ENCODE peak calls at places on chromosome 16, in nine cellular contexts. L is H9, W is PC-3, O is HCT116, T is neural progenitor cell, S is fibroblast of lung, R is astrocyte, J is mammary epithelial cell, A is MM.1S. V is an unnamed sample.

GRCh38 chr16:21656795-21657768 is 4.7 kb upstream of the IGSF6 start:
- DNase-seq in L (no peak), R (peak), S (peak), W (peak), T (peak), A (peak), O (peak), J (peak), V (peak)

GRCh38 chr16:58236231-58236690 is 38.4 kb upstream of the CSNK2A2 start:
- DNase-seq in W (peak), O (peak), A (peak), J (peak), L (peak), S (peak), R (peak), T (peak), V (peak)

GRCh38 chr16:81237282-81237681 is 1.2 kb upstream of the BCO1 start:
- DNase-seq in J (peak), S (peak), L (no peak), O (no peak), W (peak), R (peak), T (no peak), A (no peak), V (no peak)

GRCh38 chr16:81293909-81294802 is 20.6 kb upstream of the GAN start:
- DNase-seq in O (no peak), T (no peak), W (peak), L (no peak), J (peak), S (peak), A (no peak), R (peak), V (peak)

GRCh38 chr16:16004314-16004749 is 54.9 kb downstream of the ABCC1 start:
- DNase-seq in W (peak), L (no peak), S (peak), O (no peak), J (no peak), A (no peak), R (peak), T (no peak), V (peak)

GRCh38 chr16:71937868-71938510 is 42.7 kb downstream of the IST1 start:
- DNase-seq in A (no peak), L (peak), J (no peak), S (no peak), O (no peak), T (no peak), W (no peak), R (no peak), V (no peak)

GRCh38 chr16:58732545-58733247 is 1.4 kb downstream of the GOT2 start:
- DNase-seq in T (no peak), S (peak), L (no peak), J (peak), O (no peak), W (peak), A (no peak), R (peak), V (no peak)

GRCh38 chr16:57858635-57859034 is 56.3 kb upstream of the KIFC3 start:
- DNase-seq in O (no peak), J (no peak), A (no peak), R (no peak), S (no peak), W (no peak), T (no peak), L (no peak), V (no peak)

GRCh38 chr16:51538707-51539604 is 387.9 kb upstream of the SALL1 start:
- DNase-seq in J (peak), L (no peak), T (peak), A (no peak), R (peak), O (no peak), S (peak), W (peak), V (no peak)

GRCh38 chr16:58638148-58639036 is 8.8 kb upstream of the CNOT1 start:
- DNase-seq in A (no peak), J (peak), O (peak), S (peak), W (peak), R (peak), L (peak), T (peak), V (peak)

GRCh38 chr16:84069540-84069939 is 26.9 kb upstream of the SLC38A8 start:
- DNase-seq in A (peak), J (no peak), W (no peak), L (no peak), S (no peak), O (no peak), T (no peak), R (no peak), V (no peak)

GRCh38 chr16:19118938-19119431 is 5.2 kb downstream of the ITPRIPL2 start:
- DNase-seq in T (no peak), W (peak), A (no peak), R (peak), J (peak), O (no peak), S (peak), L (no peak), V (peak)

GRCh38 chr16:13143551-13143950 is 242.2 kb downstream of the SHISA9 start:
- DNase-seq in J (peak), O (no peak), W (no peak), S (no peak), T (no peak), R (no peak), A (no peak), L (no peak), V (no peak)

GRCh38 chr16:31569360-31569717 is 41.6 kb downstream of the AHSP start:
- DNase-seq in R (no peak), W (no peak), A (no peak), L (peak), J (no peak), T (peak), O (no peak), S (no peak), V (no peak)

GRCh38 chr16:19815418-19815817 is 69.2 kb downstream of the GPRC5B start:
- DNase-seq in W (no peak), S (no peak), T (no peak), O (no peak), A (no peak), L (no peak), R (no peak), J (no peak), V (no peak)

GRCh38 chr16:88886915-88887521 is 20.6 kb upstream of the PABPN1L start:
- DNase-seq in L (no peak), A (no peak), R (no peak), T (no peak), W (no peak), O (no peak), S (no peak), J (no peak), V (no peak)

GRCh38 chr16:71295950-71296349 is 6.7 kb upstream of the CMTR2 start:
- DNase-seq in S (no peak), T (no peak), L (no peak), J (no peak), A (no peak), W (no peak), R (no peak), O (no peak), V (no peak)

GRCh38 chr16:71467810-71468209 is 5.8 kb upstream of the ZNF23 start:
- DNase-seq in J (peak), S (peak), W (peak), O (no peak), L (peak), A (peak), R (peak), T (peak), V (peak)

GRCh38 chr16:85520853-85521736 is 92.0 kb upstream of the GSE1 start:
- DNase-seq in O (peak), L (no peak), R (no peak), A (no peak), J (peak), W (peak), S (no peak), T (no peak), V (peak)

GRCh38 chr16:70736454-70737376 is 50.9 kb upstream of the MTSS2 start:
- DNase-seq in R (no peak), W (no peak), A (no peak), S (no peak), O (no peak), J (no peak), L (no peak), T (peak), V (no peak)

GRCh38 chr16:68704232-68704867 is 32.7 kb upstream of the CDH1 start:
- DNase-seq in R (peak), T (peak), J (peak), A (peak), O (peak), L (peak), W (peak), S (peak), V (peak)

GRCh38 chr16:55735120-55735781 is 79.5 kb downstream of the SLC6A2 start:
- DNase-seq in A (no peak), T (no peak), R (no peak), W (no peak), O (no peak), J (peak), L (peak), S (no peak), V (no peak)

GRCh38 chr16:19524356-19524865 is 669 bp downstream of the CCP110 start:
- DNase-seq in T (no peak), S (no peak), R (no peak), O (no peak), A (peak), W (no peak), J (peak), L (no peak), V (no peak)

GRCh38 chr16:81945665-81946064 is 65.6 kb downstream of the SDR42E1 start:
- DNase-seq in J (no peak), S (peak), O (no peak), L (no peak), R (peak), T (no peak), A (no peak), W (no peak), V (no peak)

GRCh38 chr16:15704545-15704987 is 54.5 kb downstream of the NDE1 start:
- DNase-seq in O (peak), T (peak), L (peak), J (peak), A (peak), S (peak), W (peak), R (peak), V (no peak)

GRCh38 chr16:23786964-23787571 is 32.2 kb downstream of the CHP2 start:
- DNase-seq in L (peak), A (no peak), W (no peak), S (no peak), T (peak), R (no peak), O (no peak), J (no peak), V (no peak)

GRCh38 chr16:47983999-47984580 is 171.7 kb downstream of the ABCC12 start:
- DNase-seq in S (peak), T (no peak), A (no peak), J (no peak), W (peak), O (no peak), L (no peak), R (peak), V (no peak)

GRCh38 chr16:55955845-55956244 is 80.7 kb upstream of the CES5A start:
- DNase-seq in W (no peak), A (no peak), L (no peak), S (no peak), J (no peak), T (no peak), R (no peak), O (no peak), V (no peak)

GRCh38 chr16:67022531-67023214 is 6.3 kb upstream of the CBFB start:
- DNase-seq in T (no peak), S (peak), J (no peak), A (no peak), R (peak), W (peak), L (no peak), O (no peak), V (no peak)
- H2AFZ ChIP-seq in T (no peak), S (no peak), J (peak), A (no peak), R (no peak), W (peak), L (no peak), O (no peak), V (peak)

GRCh38 chr16:17359778-17360177 is 111.0 kb downstream of the XYLT1 start:
- DNase-seq in O (no peak), J (peak), S (peak), R (peak), T (no peak), W (no peak), A (no peak), L (no peak), V (no peak)
- H2AFZ ChIP-seq in O (no peak), J (peak), S (no peak), R (no peak), T (no peak), W (no peak), A (no peak), L (no peak), V (no peak)

GRCh38 chr16:87812200-87812656 is 46.4 kb upstream of the KLHDC4 start:
- DNase-seq in R (no peak), W (no peak), O (no peak), T (no peak), L (no peak), S (no peak), J (no peak), A (no peak), V (no peak)
- H2AFZ ChIP-seq in R (no peak), W (no peak), O (no peak), T (no peak), L (no peak), S (no peak), J (peak), A (no peak), V (no peak)

GRCh38 chr16:74699666-74700065 is 996 bp downstream of the MLKL start:
- DNase-seq in T (no peak), S (no peak), O (no peak), J (no peak), L (no peak), W (no peak), A (peak), R (no peak), V (no peak)
- H2AFZ ChIP-seq in T (no peak), S (no peak), O (no peak), J (no peak), L (no peak), W (no peak), A (no peak), R (no peak), V (no peak)